ENCODE peak calls at places on chromosome 5, in four cellular contexts. B is ovary, I is stomach, H is suprapubic skin. D is an unnamed sample.

GRCh38 chr5:103466494-103466893 is 96.1 kb downstream of the NUDT12 start:
- DNase-seq in H (no peak), B (no peak), I (no peak), D (no peak)

GRCh38 chr5:158756873-158757272 is 342.8 kb downstream of the EBF1 start:
- DNase-seq in H (no peak), I (no peak), B (no peak), D (no peak)

GRCh38 chr5:146039420-146039819 is 66.0 kb downstream of the PLAC8L1 start:
- DNase-seq in H (no peak), B (no peak), I (no peak), D (no peak)

GRCh38 chr5:14859150-14859549 is 12.4 kb downstream of the ANKH start:
- DNase-seq in H (no peak), B (no peak), I (no peak), D (no peak)

GRCh38 chr5:42531611-42532010 is 108.4 kb downstream of the GHR start:
- DNase-seq in I (no peak), B (no peak), H (no peak), D (no peak)

GRCh38 chr5:60382761-60383160 is 317.2 kb downstream of the DEPDC1B start:
- DNase-seq in I (no peak), H (no peak), B (no peak), D (no peak)

GRCh38 chr5:160937570-160937969 is 85.6 kb upstream of the ATP10B start:
- DNase-seq in B (no peak), I (peak; percentile 45), H (no peak), D (no peak)

GRCh38 chr5:76386360-76386759 is 16.7 kb upstream of the IQGAP2 start:
- DNase-seq in I (peak; percentile 98), B (peak; percentile 55), H (peak; percentile 70), D (no peak)

GRCh38 chr5:8413975-8414374 is 545.0 kb downstream of the MTRR start:
- DNase-seq in I (no peak), B (no peak), H (no peak), D (no peak)

GRCh38 chr5:175710361-175710760 is 52.5 kb downstream of the HRH2 start:
- DNase-seq in B (no peak), H (peak; percentile 18), I (peak; percentile 24), D (peak; percentile 48)

GRCh38 chr5:147968855-147969254 is 62.5 kb upstream of the C5orf46 start:
- DNase-seq in B (no peak), I (no peak), H (no peak), D (no peak)

GRCh38 chr5:75509956-75510355 is 1.5 kb downstream of the CERT1 start:
- DNase-seq in I (no peak), H (no peak), B (no peak), D (peak; percentile 68)

GRCh38 chr5:75265731-75266130 is 29.1 kb upstream of the ANKRD31 start:
- DNase-seq in H (no peak), B (no peak), I (no peak), D (no peak)

GRCh38 chr5:68304421-68305052 is 89.0 kb downstream of the PIK3R1 start:
- DNase-seq in H (no peak), I (no peak), B (no peak), D (no peak)

GRCh38 chr5:78615697-78616096 is 32.9 kb downstream of the LHFPL2 start:
- DNase-seq in B (no peak), H (no peak), I (no peak), D (no peak)

GRCh38 chr5:415928-416635 is 26.9 kb upstream of the EXOC3 start:
- DNase-seq in B (peak; percentile 31), I (no peak), H (peak; percentile 57), D (peak; percentile 50)

GRCh38 chr5:73395274-73395673 is 53.3 kb downstream of the FOXD1 start:
- DNase-seq in H (no peak), I (no peak), B (no peak), D (no peak)

GRCh38 chr5:78345485-78345884 is 14.9 kb upstream of the SCAMP1 start:
- DNase-seq in H (no peak), I (no peak), B (no peak), D (no peak)

GRCh38 chr5:119312403-119312802 is 43.4 kb upstream of the TNFAIP8 start:
- DNase-seq in I (no peak), H (no peak), B (no peak), D (no peak)

GRCh38 chr5:81631124-81631523 is 119.8 kb downstream of the SSBP2 start:
- DNase-seq in H (no peak), B (no peak), I (no peak), D (no peak)

GRCh38 chr5:20157089-20157488 is 169.1 kb upstream of the CDH18 start:
- DNase-seq in B (no peak), I (no peak), H (no peak), D (no peak)

GRCh38 chr5:78628260-78629024 is 20.1 kb downstream of the LHFPL2 start:
- DNase-seq in I (no peak), H (no peak), B (no peak), D (no peak)

GRCh38 chr5:34498582-34498981 is 157.5 kb upstream of the RAI14 start:
- DNase-seq in H (no peak), I (no peak), B (no peak), D (no peak)

GRCh38 chr5:132456553-132457361 is 33.8 kb downstream of the IRF1 start:
- DNase-seq in I (peak; percentile 62), B (peak; percentile 30), H (peak; percentile 83), D (no peak)

GRCh38 chr5:135484563-135485157 is 32.5 kb upstream of the TIFAB start:
- DNase-seq in I (no peak), B (no peak), H (no peak), D (no peak)

GRCh38 chr5:64769856-64770255 is 1.1 kb downstream of the CWC27 start:
- DNase-seq in B (no peak), I (no peak), H (no peak), D (no peak)

GRCh38 chr5:54063817-54064216 is 246.6 kb downstream of the ARL15 start:
- DNase-seq in I (no peak), B (no peak), H (no peak), D (no peak)

GRCh38 chr5:166672431-166672830 is 1619.0 kb upstream of the WWC1 start:
- DNase-seq in B (no peak), H (no peak), I (no peak), D (no peak)

GRCh38 chr5:126443374-126443851 is 20.2 kb downstream of the GRAMD2B start:
- DNase-seq in I (no peak), B (no peak), H (no peak), D (no peak)

GRCh38 chr5:112709416-112709815 is 28.3 kb upstream of the APC start:
- DNase-seq in H (no peak), I (no peak), B (no peak), D (no peak)

GRCh38 chr5:136769093-136769492 is 403.7 kb upstream of the TRPC7 start:
- DNase-seq in B (no peak), I (no peak), H (no peak), D (no peak)

GRCh38 chr5:173327084-173327947 is 898 bp downstream of the STC2 start:
- DNase-seq in B (no peak), I (no peak), H (no peak), D (no peak)

GRCh38 chr5:43396762-43397304 is 15.4 kb downstream of the CCL28 start:
- DNase-seq in H (peak; percentile 69), I (peak; percentile 66), B (peak; percentile 57), D (peak; percentile 64)

GRCh38 chr5:6338871-6339270 is 39.5 kb downstream of the MED10 start:
- DNase-seq in B (no peak), I (no peak), H (no peak), D (peak; percentile 43)
- TF ChIP-seq EP300 in B (no peak), I (no peak), H (no peak), D (no peak)

GRCh38 chr5:109784687-109785086 is 95.0 kb downstream of the MAN2A1 start:
- DNase-seq in B (no peak), H (no peak), I (no peak), D (no peak)

GRCh38 chr5:109775130-109775529 is 85.4 kb downstream of the MAN2A1 start:
- DNase-seq in B (no peak), I (no peak), H (no peak), D (no peak)

GRCh38 chr5:109779036-109779735 is 89.5 kb downstream of the MAN2A1 start:
- DNase-seq in H (no peak), I (no peak), B (no peak), D (no peak)
- H3K27ac ChIP-seq in H (no peak overlapping the region), I (no peak overlapping the region), B (no peak overlapping the region), D (no peak overlapping the region)

GRCh38 chr5:168424506-168425298 is 61.6 kb upstream of the RARS1 start:
- DNase-seq in I (no peak), B (no peak), H (no peak), D (no peak)

GRCh38 chr5:168420461-168420860 is 65.8 kb upstream of the RARS1 start:
- DNase-seq in H (no peak), I (no peak), B (no peak), D (no peak)

GRCh38 chr5:168423478-168423877 is 62.8 kb upstream of the RARS1 start:
- DNase-seq in B (no peak), H (no peak), I (no peak), D (no peak)

GRCh38 chr5:168423971-168424370 is 62.3 kb upstream of the RARS1 start:
- DNase-seq in B (no peak), H (no peak), I (no peak), D (no peak)

DNA sequence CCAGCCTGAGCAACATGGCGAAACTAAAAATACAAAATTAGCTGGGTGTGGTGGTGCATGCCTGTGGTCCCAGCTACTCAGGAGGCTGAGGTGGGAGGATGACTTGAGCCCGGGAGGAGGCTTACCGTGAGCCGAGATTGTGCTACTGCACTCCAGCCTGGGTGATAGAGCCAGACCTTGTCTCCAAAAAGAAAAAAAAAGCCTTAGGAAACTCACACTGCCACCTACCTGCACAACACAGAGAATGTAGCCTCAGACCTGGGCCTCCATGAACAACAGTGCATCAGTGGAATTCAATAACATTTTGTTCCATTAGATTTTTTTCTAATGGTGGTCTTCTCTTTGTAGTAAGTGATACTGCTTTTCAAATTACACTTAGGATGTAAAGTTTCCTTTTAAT is 63.8 kb upstream of the RARS1 start:
- DNase-seq in B (no peak), I (no peak), H (no peak), D (no peak)
- TF ChIP-seq CTCF in B (no peak), I (no peak), H (no peak), D (no peak)

GRCh38 chr5:116497648-116498047 is 77.0 kb downstream of the SEMA6A start:
- DNase-seq in H (no peak), B (no peak), I (no peak), D (no peak)

GRCh38 chr5:116492016-116492623 is 82.5 kb downstream of the SEMA6A start:
- DNase-seq in H (no peak), I (no peak), B (no peak), D (no peak)

GRCh38 chr5:116495786-116496185 is 78.8 kb downstream of the SEMA6A start:
- DNase-seq in H (no peak), B (no peak), I (no peak), D (no peak)

GRCh38 chr5:116492776-116493175 is 81.8 kb downstream of the SEMA6A start:
- DNase-seq in H (no peak), B (no peak), I (no peak), D (no peak)

DNA sequence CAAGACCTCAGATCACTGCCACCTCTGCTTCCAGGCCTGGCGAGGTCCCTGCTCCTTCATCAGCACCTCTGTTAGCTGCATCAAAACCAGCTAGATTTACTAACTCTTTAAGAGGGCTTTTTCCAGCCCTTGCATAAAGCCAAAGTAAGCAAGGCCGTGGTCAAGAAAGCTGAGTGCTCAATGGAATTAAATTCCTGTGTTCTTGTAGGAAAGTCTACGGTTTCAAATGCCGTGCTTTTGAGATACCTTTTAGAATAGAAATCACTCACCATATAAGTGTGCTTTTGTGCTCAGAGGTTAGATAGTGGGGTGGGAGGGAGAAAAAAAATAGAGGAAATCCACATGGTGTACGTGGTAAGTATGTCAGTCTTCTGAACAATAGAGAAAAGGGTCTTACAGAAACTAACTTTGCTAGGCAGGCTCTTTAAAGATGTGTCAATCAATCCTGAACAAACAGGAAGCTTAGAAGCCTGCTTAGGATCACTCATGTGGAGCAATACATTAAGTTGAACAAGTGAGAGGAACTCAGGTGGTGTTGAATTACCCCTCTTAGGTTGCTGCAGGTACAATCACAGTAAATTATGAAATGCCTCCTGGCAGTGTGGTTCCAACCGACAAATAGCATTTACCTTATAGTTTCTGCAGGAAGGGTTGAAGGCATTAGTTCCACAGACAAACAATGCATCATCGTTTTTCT is 79.7 kb downstream of the SEMA6A start:
- DNase-seq in H (no peak), I (no peak), B (no peak), D (no peak)
- TF ChIP-seq EP300 in H (no peak), I (no peak), B (no peak), D (no peak)

D was measured in sigmoid colon.